ENCODE peak calls at places on chromosomes 6 and 20, in four cellular contexts. One of them, this sample, is unnamed.

GRCh38 chr20:14966203-14966602 is 628.8 kb upstream of the FLRT3 start:
- DNase-seq in fibroblast of lung: no peak
- DNase-seq in right cardiac atrium: no peak
- DNase-seq in psoas muscle: no peak
- DNase-seq in this sample: no peak

GRCh38 chr6:11854418-11855165 is 76.0 kb upstream of the ADTRP start:
- DNase-seq in right cardiac atrium: no peak
- DNase-seq in fibroblast of lung: peak; percentile 60
- DNase-seq in psoas muscle: no peak
- DNase-seq in this sample: no peak

GRCh38 chr6:67933278-67933677 is 701.8 kb upstream of the ADGRB3 start:
- DNase-seq in fibroblast of lung: no peak
- DNase-seq in right cardiac atrium: no peak
- DNase-seq in psoas muscle: no peak
- DNase-seq in this sample: no peak

GRCh38 chr6:43311681-43312080 is 3.1 kb upstream of the CRIP3 start:
- DNase-seq in fibroblast of lung: no peak
- DNase-seq in psoas muscle: no peak
- DNase-seq in right cardiac atrium: no peak
- DNase-seq in this sample: no peak

GRCh38 chr20:53654932-53655674 is 61.5 kb upstream of the ZNF217 start:
- DNase-seq in fibroblast of lung: no peak
- DNase-seq in psoas muscle: no peak
- DNase-seq in right cardiac atrium: no peak
- DNase-seq in this sample: no peak

GRCh38 chr6:118892248-118893094 is 1.5 kb upstream of the ASF1A start:
- DNase-seq in right cardiac atrium: no peak
- DNase-seq in fibroblast of lung: no peak
- DNase-seq in psoas muscle: no peak
- DNase-seq in this sample: no peak

GRCh38 chr6:96626749-96627353 is 63.9 kb downstream of the FHL5 start:
- DNase-seq in right cardiac atrium: no peak
- DNase-seq in fibroblast of lung: peak; percentile 58
- DNase-seq in psoas muscle: no peak
- DNase-seq in this sample: no peak

GRCh38 chr20:3193806-3194616 is 10.5 kb downstream of the DDRGK1 start:
- DNase-seq in right cardiac atrium: no peak
- DNase-seq in psoas muscle: peak; percentile 25
- DNase-seq in fibroblast of lung: no peak
- DNase-seq in this sample: no peak

GRCh38 chr6:108661430-108661829 is 100.7 kb downstream of the FOXO3 start:
- DNase-seq in psoas muscle: no peak
- DNase-seq in fibroblast of lung: peak; percentile 73
- DNase-seq in right cardiac atrium: no peak
- DNase-seq in this sample: no peak

GRCh38 chr6:143223895-143224294 is 163.2 kb downstream of the AIG1 start:
- DNase-seq in right cardiac atrium: peak; percentile 76
- DNase-seq in psoas muscle: peak; percentile 49
- DNase-seq in fibroblast of lung: peak; percentile 66
- DNase-seq in this sample: peak; percentile 48

GRCh38 chr20:44730441-44730840 is 15.2 kb upstream of the KCNK15 start:
- DNase-seq in fibroblast of lung: peak; percentile 74
- DNase-seq in psoas muscle: no peak
- DNase-seq in right cardiac atrium: no peak
- DNase-seq in this sample: no peak

GRCh38 chr20:32906871-32907495 is 48.3 kb downstream of the EFCAB8 start:
- DNase-seq in right cardiac atrium: no peak
- DNase-seq in fibroblast of lung: no peak
- DNase-seq in psoas muscle: peak; percentile 20
- DNase-seq in this sample: no peak

GRCh38 chr6:73706971-73707370 is 11.0 kb downstream of the CD109 start:
- DNase-seq in fibroblast of lung: no peak
- DNase-seq in psoas muscle: no peak
- DNase-seq in right cardiac atrium: no peak
- DNase-seq in this sample: no peak

GRCh38 chr6:18323935-18324707 is 59.8 kb upstream of the DEK start:
- DNase-seq in right cardiac atrium: no peak
- DNase-seq in psoas muscle: no peak
- DNase-seq in fibroblast of lung: peak; percentile 68
- DNase-seq in this sample: no peak

GRCh38 chr6:47810885-47811284 is 29.1 kb downstream of the OPN5 start:
- DNase-seq in psoas muscle: no peak
- DNase-seq in fibroblast of lung: no peak
- DNase-seq in right cardiac atrium: no peak
- DNase-seq in this sample: no peak

GRCh38 chr6:66849843-66850242 is 1142.8 kb upstream of the EYS start:
- DNase-seq in fibroblast of lung: peak; percentile 26
- DNase-seq in psoas muscle: no peak
- DNase-seq in right cardiac atrium: no peak
- DNase-seq in this sample: no peak

GRCh38 chr6:160299559-160299958 is 40.9 kb upstream of the SLC22A2 start:
- DNase-seq in psoas muscle: no peak
- DNase-seq in right cardiac atrium: no peak
- DNase-seq in fibroblast of lung: no peak
- DNase-seq in this sample: no peak

GRCh38 chr6:147205690-147206600 is 1.7 kb downstream of the STXBP5 start:
- DNase-seq in fibroblast of lung: peak; percentile 56
- DNase-seq in psoas muscle: no peak
- DNase-seq in right cardiac atrium: no peak
- DNase-seq in this sample: no peak

GRCh38 chr20:1870792-1871550 is 24.2 kb upstream of the SIRPA start:
- DNase-seq in psoas muscle: no peak
- DNase-seq in right cardiac atrium: no peak
- DNase-seq in fibroblast of lung: no peak
- DNase-seq in this sample: no peak

GRCh38 chr20:2558581-2559301 is 22.4 kb downstream of the TMC2 start:
- DNase-seq in psoas muscle: no peak
- DNase-seq in fibroblast of lung: no peak
- DNase-seq in right cardiac atrium: no peak
- DNase-seq in this sample: no peak

GRCh38 chr6:170143401-170144150 is 147.3 kb downstream of the DLL1 start:
- DNase-seq in psoas muscle: no peak
- DNase-seq in fibroblast of lung: no peak
- DNase-seq in right cardiac atrium: peak; percentile 21
- DNase-seq in this sample: peak; percentile 4

GRCh38 chr20:24633026-24633425 is 163.6 kb downstream of the SYNDIG1 start:
- DNase-seq in right cardiac atrium: no peak
- DNase-seq in fibroblast of lung: no peak
- DNase-seq in psoas muscle: no peak
- DNase-seq in this sample: no peak
- H3K4me1 ChIP-seq in right cardiac atrium: no peaks in the 10 kb centered on the region
- H3K4me1 ChIP-seq in fibroblast of lung: peaks cover 6% of the 10 kb centered on the region
- H3K4me1 ChIP-seq in psoas muscle: no peaks in the 10 kb centered on the region
- H3K4me1 ChIP-seq in this sample: no peaks in the 10 kb centered on the region

GRCh38 chr20:29326376-29327070 is 1930.9 kb upstream of the DEFB115 start:
- DNase-seq in psoas muscle: no peak
- DNase-seq in fibroblast of lung: no peak
- DNase-seq in right cardiac atrium: no peak
- DNase-seq in this sample: no peak
- H3K9me3 ChIP-seq in psoas muscle: no peaks in the 10 kb centered on the region
- H3K9me3 ChIP-seq in fibroblast of lung: peaks cover 1% of the 10 kb centered on the region
- H3K9me3 ChIP-seq in right cardiac atrium: no peaks in the 10 kb centered on the region
- H3K9me3 ChIP-seq in this sample: no peaks in the 10 kb centered on the region

GRCh38 chr20:58895796-58896180 is 43.3 kb downstream of the GNAS start:
- DNase-seq in psoas muscle: peak; percentile 64
- DNase-seq in fibroblast of lung: no peak
- DNase-seq in right cardiac atrium: no peak
- DNase-seq in this sample: no peak

GRCh38 chr20:58898629-58899028 is 46.1 kb downstream of the GNAS start:
- DNase-seq in psoas muscle: no peak
- DNase-seq in right cardiac atrium: no peak
- DNase-seq in fibroblast of lung: no peak
- DNase-seq in this sample: no peak

GRCh38 chr20:58895099-58895795 is 42.7 kb downstream of the GNAS start:
- DNase-seq in fibroblast of lung: no peak
- DNase-seq in right cardiac atrium: no peak
- DNase-seq in psoas muscle: no peak
- DNase-seq in this sample: no peak

GRCh38 chr20:58897493-58897892 is 45.0 kb downstream of the GNAS start:
- DNase-seq in right cardiac atrium: no peak
- DNase-seq in fibroblast of lung: no peak
- DNase-seq in psoas muscle: no peak
- DNase-seq in this sample: no peak

DNA sequence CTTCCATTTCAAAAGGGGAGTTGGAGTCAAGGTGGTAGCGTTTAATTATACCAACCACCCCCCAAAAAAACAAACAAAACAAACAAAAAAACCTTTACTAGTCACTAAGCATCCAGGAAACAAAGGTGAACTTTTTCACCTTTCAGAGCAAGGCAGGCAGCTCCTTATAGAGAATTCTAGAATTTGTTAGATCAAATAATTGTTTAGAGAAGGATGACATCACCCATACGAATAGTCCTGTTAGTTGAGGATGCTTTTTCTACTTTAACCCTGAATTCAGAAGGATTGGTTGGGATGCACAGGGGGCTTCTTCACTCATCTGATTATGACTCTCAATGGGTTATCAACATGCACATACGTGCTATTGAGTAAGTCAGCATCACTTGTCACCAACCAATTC is 44.3 kb downstream of the GNAS start:
- DNase-seq in psoas muscle: no peak
- DNase-seq in right cardiac atrium: no peak
- DNase-seq in fibroblast of lung: no peak
- DNase-seq in this sample: no peak
- H3K4me1 ChIP-seq in psoas muscle: peaks cover 83% of the 10 kb centered on the region
- H3K4me1 ChIP-seq in right cardiac atrium: peaks cover 8% of the 10 kb centered on the region
- H3K4me1 ChIP-seq in fibroblast of lung: peaks cover 23% of the 10 kb centered on the region
- H3K4me1 ChIP-seq in this sample: peaks cover 11% of the 10 kb centered on the region

GRCh38 chr20:37458761-37459160 is 62.3 kb upstream of the NNAT start:
- DNase-seq in psoas muscle: no peak
- DNase-seq in fibroblast of lung: no peak
- DNase-seq in right cardiac atrium: no peak
- DNase-seq in this sample: no peak
- H3K9me3 ChIP-seq in psoas muscle: peaks cover 7% of the 10 kb centered on the region
- H3K9me3 ChIP-seq in fibroblast of lung: no peaks in the 10 kb centered on the region
- H3K9me3 ChIP-seq in right cardiac atrium: peaks cover 6% of the 10 kb centered on the region
- H3K9me3 ChIP-seq in this sample: peaks cover 3% of the 10 kb centered on the region

DNA sequence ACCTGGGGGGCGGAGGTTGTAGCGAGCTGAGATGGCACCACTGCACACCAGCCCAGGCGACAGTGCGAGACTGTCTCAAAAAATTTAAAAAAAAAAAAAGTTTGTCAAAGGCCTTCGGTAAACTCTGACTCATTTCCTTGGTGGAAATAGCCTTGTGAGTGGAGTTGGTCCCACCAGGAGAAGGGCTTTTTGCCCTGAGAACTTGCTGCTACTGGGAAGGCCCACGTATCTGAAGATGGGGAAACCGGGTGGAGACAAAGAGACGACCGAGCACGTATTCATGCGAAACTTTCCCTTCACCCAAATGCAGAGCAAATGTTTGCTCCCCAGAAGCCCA is 51.7 kb downstream of the SLC22A23 start:
- DNase-seq in psoas muscle: no peak
- DNase-seq in right cardiac atrium: no peak
- DNase-seq in fibroblast of lung: no peak
- DNase-seq in this sample: no peak
- H3K4me1 ChIP-seq in psoas muscle: peaks cover 33% of the 10 kb centered on the region
- H3K4me1 ChIP-seq in right cardiac atrium: no peaks in the 10 kb centered on the region
- H3K4me1 ChIP-seq in fibroblast of lung: no peaks in the 10 kb centered on the region
- H3K4me1 ChIP-seq in this sample: peaks cover 9% of the 10 kb centered on the region

DNA sequence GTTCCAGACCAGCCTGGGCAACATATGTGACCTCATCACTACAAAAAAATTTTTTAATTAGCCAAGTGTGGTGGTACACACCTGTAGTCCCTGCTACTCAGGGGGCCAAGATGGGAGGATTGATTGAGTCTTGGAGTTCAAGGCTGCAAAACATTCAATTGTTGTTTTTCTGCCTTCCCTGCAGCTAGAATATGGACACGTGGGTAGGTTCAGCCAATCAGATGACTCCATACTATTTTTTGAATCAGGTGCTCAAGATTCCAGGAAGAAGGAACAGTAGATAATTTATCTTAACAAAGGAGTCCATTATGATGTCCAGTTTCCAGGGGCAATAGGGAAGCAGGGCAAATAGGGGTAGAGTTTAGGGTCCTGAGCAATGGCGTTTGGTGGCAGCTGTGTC is 2.4 kb upstream of the DEFB119 start:
- DNase-seq in right cardiac atrium: no peak
- DNase-seq in fibroblast of lung: no peak
- DNase-seq in psoas muscle: no peak
- DNase-seq in this sample: no peak
- H3K9me3 ChIP-seq in right cardiac atrium: no peaks in the 10 kb centered on the region
- H3K9me3 ChIP-seq in fibroblast of lung: no peaks in the 10 kb centered on the region
- H3K9me3 ChIP-seq in psoas muscle: no peaks in the 10 kb centered on the region
- H3K9me3 ChIP-seq in this sample: no peaks in the 10 kb centered on the region

GRCh38 chr20:37298190-37298939 is 8.9 kb downstream of the MANBAL start:
- DNase-seq in right cardiac atrium: no peak
- DNase-seq in fibroblast of lung: peak; percentile 73
- DNase-seq in psoas muscle: no peak
- DNase-seq in this sample: peak; percentile 50
- H3K4me1 ChIP-seq in right cardiac atrium: peaks cover 16% of the 10 kb centered on the region
- H3K4me1 ChIP-seq in fibroblast of lung: peaks cover 30% of the 10 kb centered on the region
- H3K4me1 ChIP-seq in psoas muscle: peaks cover 28% of the 10 kb centered on the region
- H3K4me1 ChIP-seq in this sample: peaks cover 10% of the 10 kb centered on the region

GRCh38 chr6:165864925-165865324 is 201.9 kb upstream of the PDE10A start:
- DNase-seq in psoas muscle: no peak
- DNase-seq in right cardiac atrium: no peak
- DNase-seq in fibroblast of lung: no peak
- DNase-seq in this sample: no peak

GRCh38 chr6:165872311-165872710 is 209.3 kb upstream of the PDE10A start:
- DNase-seq in right cardiac atrium: peak; percentile 21
- DNase-seq in fibroblast of lung: no peak
- DNase-seq in psoas muscle: no peak
- DNase-seq in this sample: no peak

GRCh38 chr6:165871571-165871970 is 208.5 kb upstream of the PDE10A start:
- DNase-seq in right cardiac atrium: no peak
- DNase-seq in fibroblast of lung: no peak
- DNase-seq in psoas muscle: no peak
- DNase-seq in this sample: no peak

GRCh38 chr6:165872811-165873210 is 209.8 kb upstream of the PDE10A start:
- DNase-seq in fibroblast of lung: no peak
- DNase-seq in psoas muscle: no peak
- DNase-seq in right cardiac atrium: no peak
- DNase-seq in this sample: no peak

GRCh38 chr6:165869526-165869925 is 206.5 kb upstream of the PDE10A start:
- DNase-seq in psoas muscle: no peak
- DNase-seq in right cardiac atrium: no peak
- DNase-seq in fibroblast of lung: no peak
- DNase-seq in this sample: no peak
- H3K9me3 ChIP-seq in psoas muscle: peaks cover 27% of the 10 kb centered on the region
- H3K9me3 ChIP-seq in right cardiac atrium: peaks cover 2% of the 10 kb centered on the region
- H3K9me3 ChIP-seq in fibroblast of lung: no peaks in the 10 kb centered on the region
- H3K9me3 ChIP-seq in this sample: no peaks in the 10 kb centered on the region

GRCh38 chr6:106666290-106667021 is 37.1 kb downstream of the QRSL1 start:
- DNase-seq in fibroblast of lung: no peak
- DNase-seq in psoas muscle: no peak
- DNase-seq in right cardiac atrium: no peak
- DNase-seq in this sample: no peak

GRCh38 chr6:106658469-106658868 is 29.1 kb downstream of the QRSL1 start:
- DNase-seq in psoas muscle: no peak
- DNase-seq in right cardiac atrium: no peak
- DNase-seq in fibroblast of lung: peak; percentile 12
- DNase-seq in this sample: no peak

GRCh38 chr6:106659859-106660258 is 30.5 kb downstream of the QRSL1 start:
- DNase-seq in right cardiac atrium: no peak
- DNase-seq in psoas muscle: no peak
- DNase-seq in fibroblast of lung: no peak
- DNase-seq in this sample: no peak

GRCh38 chr6:106667022-106667402 is 37.6 kb downstream of the QRSL1 start:
- DNase-seq in psoas muscle: no peak
- DNase-seq in fibroblast of lung: no peak
- DNase-seq in right cardiac atrium: no peak
- DNase-seq in this sample: no peak

GRCh38 chr6:106662458-106662857 is 33.1 kb downstream of the QRSL1 start:
- DNase-seq in psoas muscle: no peak
- DNase-seq in right cardiac atrium: no peak
- DNase-seq in fibroblast of lung: no peak
- DNase-seq in this sample: no peak
- H3K4me1 ChIP-seq in psoas muscle: no peaks in the 10 kb centered on the region
- H3K4me1 ChIP-seq in right cardiac atrium: no peaks in the 10 kb centered on the region
- H3K4me1 ChIP-seq in fibroblast of lung: no peaks in the 10 kb centered on the region
- H3K4me1 ChIP-seq in this sample: no peaks in the 10 kb centered on the region